ENCODE peak calls at places on chromosomes 12 and 14, in eight cellular contexts. A, H, S, V, E, T, P and X are unnamed samples.

GRCh38 chr14:104757681-104758392 is 4.9 kb downstream of the SIVA1 start:
- DNase-seq in S (no peak), V (no peak), A (no peak), E (no peak), P (no peak), H (no peak), T (no peak), X (no peak)

GRCh38 chr14:105864116-105864515 is 337.7 kb downstream of the TMEM121 start:
- DNase-seq in T (no peak), S (no peak), A (no peak), E (no peak), P (peak), H (no peak), V (no peak), X (no peak)

GRCh38 chr12:116885496-116885895 is 4.3 kb upstream of the HRK start:
- DNase-seq in A (no peak), S (no peak), E (no peak), T (peak), V (no peak), H (no peak), P (no peak), X (no peak)

GRCh38 chr14:82342596-82342995 is 808.9 kb upstream of the SEL1L start:
- DNase-seq in T (no peak), S (no peak), A (no peak), E (no peak), H (no peak), P (no peak), V (no peak), X (no peak)

GRCh38 chr14:58740584-58740983 is 102.8 kb downstream of the DACT1 start:
- DNase-seq in P (no peak), S (no peak), H (no peak), T (no peak), E (no peak), A (no peak), V (no peak), X (no peak)

GRCh38 chr14:53979141-53979673 is 22.6 kb upstream of the BMP4 start:
- DNase-seq in P (no peak), H (peak), E (no peak), S (no peak), A (no peak), V (no peak), T (peak), X (no peak)

GRCh38 chr14:65084554-65085190 is 17.6 kb downstream of the MAX start:
- DNase-seq in V (no peak), P (no peak), E (no peak), T (no peak), H (no peak), A (no peak), S (no peak), X (no peak)

GRCh38 chr14:74601982-74602381 is 10.1 kb downstream of the LTBP2 start:
- DNase-seq in S (no peak), T (no peak), E (no peak), A (no peak), V (no peak), H (no peak), P (no peak), X (no peak)

GRCh38 chr14:105283028-105283427 is 17.8 kb downstream of the BRF1 start:
- DNase-seq in P (no peak), E (no peak), S (no peak), A (no peak), H (no peak), V (no peak), T (no peak), X (no peak)

GRCh38 chr12:19181666-19182426 is 52.3 kb downstream of the PLEKHA5 start:
- DNase-seq in A (no peak), E (no peak), S (no peak), V (no peak), H (peak), T (peak), P (no peak), X (no peak)

GRCh38 chr14:71139058-71139946 is 232.0 kb downstream of the PCNX1 start:
- DNase-seq in S (peak), E (peak), P (no peak), H (peak), T (peak), A (peak), V (peak), X (peak)

GRCh38 chr14:97513891-97514290 is 716.7 kb downstream of the VRK1 start:
- DNase-seq in T (no peak), E (no peak), S (no peak), V (no peak), P (no peak), A (no peak), H (no peak), X (no peak)

GRCh38 chr14:105100931-105101330 is 35.7 kb upstream of the GPR132 start:
- DNase-seq in E (no peak), A (no peak), S (no peak), T (no peak), H (no peak), V (no peak), P (peak), X (no peak)

GRCh38 chr14:34650786-34651584 is 21.0 kb upstream of the SNX6 start:
- DNase-seq in T (peak), V (no peak), H (peak), P (peak), A (no peak), E (no peak), S (no peak), X (no peak)

GRCh38 chr14:68535404-68536024 is 257.4 kb downstream of the ZFP36L1 start:
- DNase-seq in A (no peak), T (peak), V (no peak), S (no peak), P (no peak), H (peak), E (no peak), X (no peak)

GRCh38 chr14:24377126-24377525 is 9.1 kb downstream of the NFATC4 start:
- DNase-seq in T (no peak), V (no peak), P (no peak), S (no peak), H (no peak), E (no peak), A (no peak), X (no peak)

GRCh38 chr12:34402899-34403705 is 380.8 kb downstream of the ALG10 start:
- DNase-seq in P (peak), E (no peak), H (no peak), T (no peak), S (peak), A (peak), V (peak), X (peak)

GRCh38 chr14:85475113-85475512 is 54.8 kb upstream of the FLRT2 start:
- DNase-seq in H (no peak), A (no peak), T (peak), V (no peak), S (no peak), E (no peak), P (no peak), X (no peak)

GRCh38 chr12:89346741-89347324 is 5.5 kb downstream of the DUSP6 start:
- DNase-seq in A (no peak), T (peak), E (no peak), S (no peak), V (no peak), P (no peak), H (peak), X (no peak)

GRCh38 chr12:98894412-98895085 is 249.5 kb downstream of the APAF1 start:
- DNase-seq in S (no peak), V (no peak), E (peak), P (no peak), A (no peak), H (peak), T (no peak), X (no peak)

GRCh38 chr14:104421401-104421821 is 158.2 kb upstream of the C14orf180 start:
- DNase-seq in E (no peak), S (no peak), H (no peak), A (no peak), V (no peak), T (no peak), P (peak), X (no peak)

GRCh38 chr12:69872804-69873203 is 47.8 kb downstream of the MYRFL start:
- DNase-seq in P (no peak), A (no peak), V (no peak), S (no peak), H (no peak), T (peak), E (no peak), X (no peak)

GRCh38 chr12:9319044-9319841 is 111.0 kb upstream of the PZP start:
- DNase-seq in H (no peak), T (no peak), A (no peak), V (no peak), E (no peak), P (no peak), S (no peak), X (no peak)

GRCh38 chr12:9244894-9245293 is 36.7 kb upstream of the PZP start:
- DNase-seq in V (no peak), A (no peak), S (no peak), T (no peak), H (no peak), P (no peak), E (no peak), X (no peak)

GRCh38 chr14:102805941-102806340 is 28.7 kb downstream of the TRAF3 start:
- DNase-seq in T (no peak), S (no peak), A (no peak), H (no peak), V (no peak), P (no peak), E (no peak), X (no peak)

GRCh38 chr12:30953946-30954766 is 27.6 kb downstream of the TSPAN11 start:
- DNase-seq in T (no peak), S (no peak), H (no peak), E (no peak), P (no peak), A (no peak), V (no peak), X (no peak)

GRCh38 chr14:104779776-104780512 is 15.6 kb downstream of the AKT1 start:
- DNase-seq in T (no peak), S (no peak), H (no peak), V (no peak), P (no peak), A (no peak), E (no peak), X (no peak)

GRCh38 chr12:6873094-6874006 is at the start of gene SPSB2:
- DNase-seq in E (peak), S (peak), V (peak), H (peak), T (peak), A (peak), P (peak), X (peak)

GRCh38 chr12:92330654-92331053 is 185.0 kb upstream of the BTG1 start:
- DNase-seq in P (no peak), H (no peak), T (no peak), S (no peak), A (no peak), V (no peak), E (no peak), X (no peak)
- TF ChIP-seq CTCF in P (no peak), H (no peak), T (no peak), S (no peak), A (no peak), V (no peak), E (no peak), X (no peak)

GRCh38 chr12:125050446-125050845 is 14.8 kb upstream of the AACS start:
- DNase-seq in T (no peak), V (no peak), P (no peak), E (no peak), H (no peak), S (no peak), A (no peak), X (no peak)
- TF ChIP-seq CTCF in T (no peak), V (no peak), P (no peak), E (no peak), H (no peak), S (no peak), A (no peak), X (no peak)

DNA sequence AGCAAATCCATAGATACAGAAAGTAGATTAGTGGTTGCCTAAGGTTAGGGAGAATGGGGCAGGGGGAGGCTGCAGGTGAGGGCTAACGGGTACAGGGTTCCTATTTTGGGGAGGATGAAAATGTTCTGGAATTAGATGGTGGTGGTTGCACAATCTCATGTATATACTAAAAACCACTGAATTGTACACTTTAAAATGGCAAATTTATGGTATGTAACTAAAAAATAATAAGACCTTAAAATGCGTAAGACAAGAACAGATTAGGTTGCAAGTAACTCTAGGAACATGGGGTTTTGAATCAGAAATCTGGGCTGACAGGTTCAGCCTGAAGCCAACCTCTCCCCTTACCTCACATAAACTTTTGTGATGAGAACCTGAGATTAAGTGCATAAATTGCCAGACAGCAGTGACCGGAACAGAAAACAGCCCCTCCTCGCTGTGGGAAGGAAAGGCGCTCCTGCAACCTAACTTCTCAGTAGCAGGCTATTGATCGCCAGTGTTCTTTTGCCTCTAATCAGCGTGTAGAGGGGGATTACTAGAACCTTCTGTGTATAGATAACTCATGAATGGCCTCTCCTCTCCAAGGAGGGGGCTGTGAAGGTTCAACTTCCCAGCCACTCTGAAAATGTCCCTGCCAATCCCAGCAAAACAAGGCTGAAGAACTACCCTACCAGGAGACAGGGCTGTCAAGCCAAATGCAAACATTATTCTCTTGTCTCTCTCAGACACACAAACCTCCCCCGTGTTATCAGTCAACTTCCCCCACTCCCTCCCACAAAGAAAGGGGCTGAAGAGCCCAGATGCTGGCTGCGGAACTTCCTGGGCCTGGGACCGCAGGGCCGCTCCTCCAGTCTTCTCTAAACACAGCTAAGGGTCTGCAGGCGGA is 1.9 kb downstream of the SSH1 start:
- DNase-seq in H (peak), S (no peak), A (no peak), E (no peak), P (no peak), V (no peak), T (peak), X (no peak)
- TF ChIP-seq CTCF in H (no peak), S (no peak), A (no peak), E (no peak), P (no peak), V (no peak), T (no peak), X (no peak)

GRCh38 chr14:32530800-32531199 is 201.7 kb downstream of the AKAP6 start:
- DNase-seq in P (no peak), T (no peak), E (no peak), H (no peak), V (no peak), S (no peak), A (no peak), X (no peak)
- TF ChIP-seq CTCF in P (no peak), T (no peak), E (no peak), H (no peak), V (no peak), S (no peak), A (no peak), X (no peak)

DNA sequence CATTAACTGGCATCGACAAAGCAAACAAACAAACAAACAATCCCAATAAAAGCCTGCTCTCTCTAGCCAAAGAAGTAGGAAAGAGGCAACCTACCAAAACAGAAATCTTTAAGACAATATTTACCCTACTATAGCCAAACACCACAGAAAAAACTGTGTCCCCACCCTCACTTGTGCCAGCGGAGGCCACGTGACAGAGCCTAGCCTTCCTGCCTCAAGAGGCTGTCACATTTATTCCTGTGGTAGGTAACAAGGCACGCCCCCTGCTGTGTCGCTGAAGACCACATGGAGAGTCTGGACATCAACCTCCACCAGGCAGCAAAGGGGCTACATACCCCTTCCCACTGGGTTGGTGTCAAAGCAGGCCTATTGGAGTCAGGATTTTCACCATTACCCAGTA is 148.1 kb downstream of the LMNTD1 start:
- DNase-seq in V (peak), H (no peak), E (no peak), S (no peak), P (no peak), A (no peak), T (no peak), X (no peak)
- TF ChIP-seq CTCF in V (no peak), H (no peak), E (no peak), S (no peak), P (no peak), A (no peak), T (no peak), X (no peak)